ENCODE peak calls at places on chromosome 19, in four cellular contexts. J is neuronal stem cell, W is IMR-90, S is mesendoderm. P is an unnamed sample. For H3K4me1 and H3K79me1, the result is how much of the 10 kb centered on the place peaks cover.

GRCh38 chr19:10105241-10106099 is 692 bp upstream of the PPAN start:
- DNase-seq in J (no peak), W (no peak), S (no peak), P (no peak)

GRCh38 chr19:50486823-50487515 is 10.3 kb upstream of the GARIN5A start:
- DNase-seq in J (no peak), W (peak), S (peak), P (peak)

GRCh38 chr19:50858896-50859295 is 4.2 kb downstream of the KLK3 start:
- DNase-seq in J (no peak), W (no peak), S (no peak), P (peak)

GRCh38 chr19:55646889-55647731 is 902 bp upstream of the CCDC106 start:
- DNase-seq in J (no peak), W (no peak), S (no peak), P (no peak)

GRCh38 chr19:21474671-21475181 is 30.7 kb upstream of the ZNF429 start:
- DNase-seq in J (peak), W (peak), S (peak), P (peak)

GRCh38 chr19:49224856-49225255 is 67.3 kb downstream of the TRPM4 start:
- DNase-seq in J (peak), W (peak), S (peak), P (peak)

GRCh38 chr19:38371081-38371480 is 3.3 kb upstream of the PSMD8 start:
- DNase-seq in J (no peak), W (no peak), S (no peak), P (no peak)

GRCh38 chr19:21328885-21329605 is at the start of gene ZNF708:
- DNase-seq in J (peak), W (peak), S (peak), P (peak)

GRCh38 chr19:35642312-35642711 is 767 bp downstream of the ETV2 start:
- DNase-seq in J (no peak), W (no peak), S (peak), P (peak)

GRCh38 chr19:47720669-47721068 is 7.4 kb downstream of the EHD2 start:
- DNase-seq in J (no peak), W (no peak), S (no peak), P (no peak)

GRCh38 chr19:19657397-19657783 is 6.1 kb downstream of the ATP13A1 start:
- DNase-seq in J (no peak), W (no peak), S (no peak), P (no peak)

GRCh38 chr19:4831351-4832340 is at the start of gene TICAM1:
- DNase-seq in J (no peak), W (peak), S (no peak), P (no peak)
- H4K8ac ChIP-seq in J (peak), W (peak), S (no peak), P (no peak)

DNA sequence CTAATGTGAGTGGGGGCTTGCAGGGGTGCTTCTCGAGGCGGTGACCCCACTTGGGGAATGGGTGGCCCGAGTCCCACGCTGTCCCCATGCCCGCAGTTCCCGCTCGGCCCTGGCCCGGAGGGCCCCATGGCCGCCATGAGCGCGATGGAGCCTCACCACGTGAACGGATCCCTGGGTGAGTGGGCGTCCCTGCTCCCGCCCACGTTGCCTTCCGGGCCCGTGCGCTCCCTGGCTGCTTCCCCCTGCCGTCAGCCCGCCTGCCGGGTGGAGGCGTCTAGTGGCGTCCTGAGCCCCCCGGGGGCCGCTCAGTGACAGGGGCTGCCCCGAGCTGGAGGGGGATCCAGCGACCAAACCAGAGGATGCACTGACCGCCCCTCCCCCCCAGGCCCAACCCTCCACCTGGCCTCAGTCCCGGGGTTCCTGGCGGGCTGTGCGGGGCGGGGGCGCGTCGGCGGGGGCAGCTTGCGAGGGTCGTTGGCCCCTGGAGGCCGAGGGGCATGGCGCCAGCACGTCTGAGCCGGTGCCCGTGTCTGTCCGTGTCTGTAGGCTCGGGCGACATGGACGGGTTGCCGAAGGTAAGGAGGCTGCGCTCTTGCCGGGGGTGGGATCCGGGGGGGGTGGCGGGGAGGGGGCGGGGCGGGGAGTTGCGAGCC is 4.8 kb downstream of the ISYNA1 start:
- DNase-seq in J (no peak), W (no peak), S (peak), P (peak)
- H3K4me1 ChIP-seq in J (under half), W (under half), S (under half), P (under half)

GRCh38 chr19:5947435-5947834 is 30.5 kb downstream of the RANBP3 start:
- DNase-seq in J (no peak), W (peak), S (no peak), P (no peak)
- H3K79me1 ChIP-seq in J (under half), W (under half), S (half or more), P (under half)

GRCh38 chr19:17411801-17412200 is 6.4 kb upstream of the BST2 start:
- DNase-seq in J (no peak), W (no peak), S (no peak), P (no peak)
- H4K8ac ChIP-seq in J (no peak), W (no peak), S (no peak), P (no peak)

GRCh38 chr19:15276620-15277019 is 44.4 kb upstream of the EPHX3 start:
- DNase-seq in J (no peak), W (no peak), S (no peak), P (no peak)
- H3K4me1 ChIP-seq in J (under half), W (under half), S (under half), P (under half)

DNA sequence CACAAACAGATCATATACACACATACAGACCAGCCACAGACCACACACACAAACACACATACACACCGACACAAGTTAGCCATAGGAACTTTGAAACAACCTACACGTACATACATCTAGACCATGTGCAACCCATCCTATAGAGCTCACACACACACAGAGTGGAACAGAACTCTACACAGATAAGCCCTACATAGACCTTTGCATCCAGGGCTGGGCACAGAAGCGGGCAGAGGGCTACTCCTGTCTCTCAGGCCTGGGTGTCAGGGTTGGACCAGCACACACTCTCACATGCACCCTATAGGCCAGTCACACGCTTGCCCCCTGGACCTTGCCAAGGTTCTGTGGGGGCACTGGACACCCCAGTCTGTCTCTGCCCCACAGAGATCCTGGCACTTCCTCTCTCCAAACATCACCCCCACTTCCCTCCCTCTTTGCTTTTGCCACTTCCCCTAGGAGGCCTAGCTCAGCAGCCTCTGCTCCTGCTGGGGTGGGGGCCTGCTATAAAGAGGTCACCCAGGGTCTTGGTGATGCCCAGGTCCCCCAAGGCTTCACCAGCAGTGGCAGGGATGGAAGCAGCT is 5.8 kb upstream of the JUNB start:
- DNase-seq in J (no peak), W (no peak), S (no peak), P (no peak)
- H3K79me1 ChIP-seq in J (under half), W (under half), S (under half), P (under half)

GRCh38 chr19:45186509-45187334 is 8.1 kb downstream of the BLOC1S3 start:
- DNase-seq in J (no peak), W (peak), S (no peak), P (no peak)
- H4K8ac ChIP-seq in J (no peak), W (no peak), S (no peak), P (no peak)

GRCh38 chr19:3109491-3109890 is 15.3 kb downstream of the GNA11 start:
- DNase-seq in J (no peak), W (no peak), S (no peak), P (no peak)

GRCh38 chr19:3113100-3114017 is 19.2 kb downstream of the GNA11 start:
- DNase-seq in J (no peak), W (no peak), S (no peak), P (no peak)

GRCh38 chr19:3112375-3113099 is 18.4 kb downstream of the GNA11 start:
- DNase-seq in J (no peak), W (no peak), S (no peak), P (no peak)

GRCh38 chr19:3110126-3110825 is 16.1 kb downstream of the GNA11 start:
- DNase-seq in J (no peak), W (no peak), S (no peak), P (no peak)

GRCh38 chr19:3111586-3112247 is 17.6 kb downstream of the GNA11 start:
- DNase-seq in J (no peak), W (no peak), S (no peak), P (no peak)
- H3K4me1 ChIP-seq in J (under half), W (under half), S (under half), P (under half)

GRCh38 chr19:2436926-2437325 is 9.5 kb upstream of the TIMM13 start:
- DNase-seq in J (no peak), W (no peak), S (no peak), P (no peak)

GRCh38 chr19:2436384-2436783 is 9.0 kb upstream of the TIMM13 start:
- DNase-seq in J (no peak), W (no peak), S (no peak), P (no peak)

GRCh38 chr19:2441096-2441752 is 13.8 kb upstream of the TIMM13 start:
- DNase-seq in J (no peak), W (no peak), S (no peak), P (no peak)

GRCh38 chr19:2440515-2440914 is 13.1 kb upstream of the TIMM13 start:
- DNase-seq in J (no peak), W (no peak), S (no peak), P (no peak)

DNA sequence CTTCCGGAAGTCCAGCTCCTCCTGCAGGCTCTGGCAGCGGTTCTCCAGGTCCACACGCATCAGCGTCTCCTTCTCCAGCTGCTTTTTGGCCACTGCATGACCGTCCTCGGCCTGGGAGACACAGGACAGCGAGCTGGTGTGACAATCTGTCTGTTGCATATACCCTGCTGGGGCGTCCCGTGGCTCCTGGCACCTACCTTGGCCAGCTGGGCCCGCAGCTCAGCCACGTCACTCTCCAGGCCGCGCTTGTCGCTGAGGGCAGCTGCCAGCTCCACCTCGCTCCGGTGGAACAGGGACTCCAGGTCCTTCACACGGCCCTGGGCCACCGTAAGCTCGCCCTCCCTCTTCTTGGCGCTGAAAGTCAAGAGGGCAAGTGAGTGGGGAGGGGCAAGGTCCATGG is 10.8 kb upstream of the TIMM13 start:
- DNase-seq in J (no peak), W (no peak), S (no peak), P (no peak)
- H3K79me1 ChIP-seq in J (under half), W (under half), S (under half), P (under half)

DNA sequence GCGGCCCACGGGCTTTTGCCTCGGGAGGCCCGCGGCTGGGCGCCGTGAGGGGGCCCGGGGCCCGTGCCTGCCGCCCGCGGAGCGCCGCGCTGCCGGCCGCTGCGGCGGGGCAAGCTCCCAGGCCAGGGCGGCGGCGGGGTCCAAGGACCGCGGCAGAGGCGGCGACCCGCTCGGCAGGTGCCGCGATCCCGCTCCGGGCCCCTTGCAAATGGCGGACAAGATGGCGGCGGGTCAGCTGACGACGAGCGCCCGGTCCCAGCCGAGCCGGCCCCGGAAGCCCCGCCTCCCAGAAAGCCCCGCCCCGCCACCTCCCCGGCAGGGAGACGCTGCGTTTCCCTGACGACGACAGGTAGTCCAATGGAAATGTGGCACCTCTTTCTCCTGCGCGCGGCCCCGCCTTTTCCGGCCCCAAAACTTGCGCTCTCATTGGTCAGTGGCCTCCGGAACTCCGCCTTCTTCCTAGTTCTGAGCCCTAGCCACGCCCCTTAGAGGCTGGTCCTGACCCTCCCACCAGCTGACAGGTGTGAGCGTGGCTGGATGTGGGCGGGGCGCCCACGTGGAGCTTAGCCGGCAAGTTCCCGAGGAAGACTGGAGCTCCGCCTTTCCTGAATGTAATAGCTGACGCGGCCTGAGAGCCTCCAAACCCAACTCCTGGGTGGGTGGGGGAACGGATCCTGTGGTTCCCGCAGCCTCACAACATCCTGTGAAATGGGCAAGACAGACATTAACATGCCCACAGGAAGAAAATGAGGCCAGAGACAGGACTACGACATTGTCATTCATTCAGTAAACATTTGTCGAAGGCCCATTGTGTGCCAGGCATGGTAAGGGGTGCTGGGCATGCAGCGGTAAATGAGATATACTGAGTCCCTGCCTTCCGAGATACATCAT is at the start of gene AP3D1:
- DNase-seq in J (peak), W (peak), S (peak), P (peak)
- H4K8ac ChIP-seq in J (peak), W (peak), S (no peak), P (no peak)